ENCODE peak calls at places on chromosomes 1 and 21, in five cellular contexts. One of them, this sample, is unnamed. For H3K27me3, the result is how much of the 10 kb centered on the place peaks cover.

GRCh38 chr1:58568271-58568860 is 8.7 kb downstream of the TACSTD2 start:
- DNase-seq in CD4-positive, CD25-positive, alpha-beta regulatory T cell: no peak
- DNase-seq in colonic mucosa: no peak
- DNase-seq in uterus: no peak
- DNase-seq in brain microvascular endothelial cell: no peak
- DNase-seq in this sample: no peak

GRCh38 chr1:116902718-116903390 is 6.9 kb upstream of the PTGFRN start:
- DNase-seq in CD4-positive, CD25-positive, alpha-beta regulatory T cell: no peak
- DNase-seq in colonic mucosa: no peak
- DNase-seq in uterus: no peak
- DNase-seq in brain microvascular endothelial cell: no peak
- DNase-seq in this sample: no peak

GRCh38 chr1:30804822-30805221 is 47.2 kb upstream of the LAPTM5 start:
- DNase-seq in CD4-positive, CD25-positive, alpha-beta regulatory T cell: no peak
- DNase-seq in colonic mucosa: no peak
- DNase-seq in uterus: no peak
- DNase-seq in brain microvascular endothelial cell: no peak
- DNase-seq in this sample: no peak

GRCh38 chr1:150005606-150006005 is 4.9 kb downstream of the OTUD7B start:
- DNase-seq in CD4-positive, CD25-positive, alpha-beta regulatory T cell: no peak
- DNase-seq in colonic mucosa: no peak
- DNase-seq in uterus: no peak
- DNase-seq in brain microvascular endothelial cell: no peak
- DNase-seq in this sample: no peak

GRCh38 chr1:3168678-3169077 is 99.7 kb downstream of the PRDM16 start:
- DNase-seq in CD4-positive, CD25-positive, alpha-beta regulatory T cell: no peak
- DNase-seq in colonic mucosa: no peak
- DNase-seq in uterus: no peak
- DNase-seq in brain microvascular endothelial cell: no peak
- DNase-seq in this sample: no peak

GRCh38 chr1:172727956-172728603 is 69.2 kb downstream of the FASLG start:
- DNase-seq in CD4-positive, CD25-positive, alpha-beta regulatory T cell: peak
- DNase-seq in colonic mucosa: no peak
- DNase-seq in uterus: no peak
- DNase-seq in brain microvascular endothelial cell: peak
- DNase-seq in this sample: peak

GRCh38 chr1:3425486-3426215 is 28.8 kb upstream of the ARHGEF16 start:
- DNase-seq in CD4-positive, CD25-positive, alpha-beta regulatory T cell: no peak
- DNase-seq in colonic mucosa: no peak
- DNase-seq in uterus: no peak
- DNase-seq in brain microvascular endothelial cell: no peak
- DNase-seq in this sample: no peak

GRCh38 chr1:70234733-70235132 is 13.6 kb downstream of the SRSF11 start:
- DNase-seq in CD4-positive, CD25-positive, alpha-beta regulatory T cell: no peak
- DNase-seq in colonic mucosa: no peak
- DNase-seq in uterus: no peak
- DNase-seq in brain microvascular endothelial cell: no peak
- DNase-seq in this sample: no peak

GRCh38 chr1:8166436-8166835 is 140.3 kb upstream of the ERRFI1 start:
- DNase-seq in CD4-positive, CD25-positive, alpha-beta regulatory T cell: no peak
- DNase-seq in colonic mucosa: no peak
- DNase-seq in uterus: no peak
- DNase-seq in brain microvascular endothelial cell: no peak
- DNase-seq in this sample: no peak

GRCh38 chr1:218878369-218878768 is 295.3 kb upstream of the LYPLAL1 start:
- DNase-seq in CD4-positive, CD25-positive, alpha-beta regulatory T cell: no peak
- DNase-seq in colonic mucosa: no peak
- DNase-seq in uterus: no peak
- DNase-seq in brain microvascular endothelial cell: no peak
- DNase-seq in this sample: no peak

GRCh38 chr1:160437432-160438319 is 37.3 kb downstream of the VANGL2 start:
- DNase-seq in CD4-positive, CD25-positive, alpha-beta regulatory T cell: no peak
- DNase-seq in colonic mucosa: no peak
- DNase-seq in uterus: no peak
- DNase-seq in brain microvascular endothelial cell: no peak
- DNase-seq in this sample: no peak

GRCh38 chr21:15730484-15731242 is 881 bp downstream of the USP25 start:
- DNase-seq in CD4-positive, CD25-positive, alpha-beta regulatory T cell: no peak
- DNase-seq in colonic mucosa: peak
- DNase-seq in uterus: no peak
- DNase-seq in brain microvascular endothelial cell: no peak
- DNase-seq in this sample: no peak

GRCh38 chr1:21952806-21953514 is 15.8 kb upstream of the HSPG2 start:
- DNase-seq in CD4-positive, CD25-positive, alpha-beta regulatory T cell: no peak
- DNase-seq in colonic mucosa: no peak
- DNase-seq in uterus: no peak
- DNase-seq in brain microvascular endothelial cell: no peak
- DNase-seq in this sample: peak

GRCh38 chr1:21961337-21961736 is 15.5 kb upstream of the CELA3B start:
- DNase-seq in CD4-positive, CD25-positive, alpha-beta regulatory T cell: no peak
- DNase-seq in colonic mucosa: no peak
- DNase-seq in uterus: no peak
- DNase-seq in brain microvascular endothelial cell: no peak
- DNase-seq in this sample: no peak

GRCh38 chr1:21955474-21956281 is 18.6 kb upstream of the HSPG2 start:
- DNase-seq in CD4-positive, CD25-positive, alpha-beta regulatory T cell: no peak
- DNase-seq in colonic mucosa: no peak
- DNase-seq in uterus: peak
- DNase-seq in brain microvascular endothelial cell: no peak
- DNase-seq in this sample: peak

GRCh38 chr1:21955058-21955457 is 17.9 kb upstream of the HSPG2 start:
- DNase-seq in CD4-positive, CD25-positive, alpha-beta regulatory T cell: no peak
- DNase-seq in colonic mucosa: no peak
- DNase-seq in uterus: peak
- DNase-seq in brain microvascular endothelial cell: no peak
- DNase-seq in this sample: no peak

DNA sequence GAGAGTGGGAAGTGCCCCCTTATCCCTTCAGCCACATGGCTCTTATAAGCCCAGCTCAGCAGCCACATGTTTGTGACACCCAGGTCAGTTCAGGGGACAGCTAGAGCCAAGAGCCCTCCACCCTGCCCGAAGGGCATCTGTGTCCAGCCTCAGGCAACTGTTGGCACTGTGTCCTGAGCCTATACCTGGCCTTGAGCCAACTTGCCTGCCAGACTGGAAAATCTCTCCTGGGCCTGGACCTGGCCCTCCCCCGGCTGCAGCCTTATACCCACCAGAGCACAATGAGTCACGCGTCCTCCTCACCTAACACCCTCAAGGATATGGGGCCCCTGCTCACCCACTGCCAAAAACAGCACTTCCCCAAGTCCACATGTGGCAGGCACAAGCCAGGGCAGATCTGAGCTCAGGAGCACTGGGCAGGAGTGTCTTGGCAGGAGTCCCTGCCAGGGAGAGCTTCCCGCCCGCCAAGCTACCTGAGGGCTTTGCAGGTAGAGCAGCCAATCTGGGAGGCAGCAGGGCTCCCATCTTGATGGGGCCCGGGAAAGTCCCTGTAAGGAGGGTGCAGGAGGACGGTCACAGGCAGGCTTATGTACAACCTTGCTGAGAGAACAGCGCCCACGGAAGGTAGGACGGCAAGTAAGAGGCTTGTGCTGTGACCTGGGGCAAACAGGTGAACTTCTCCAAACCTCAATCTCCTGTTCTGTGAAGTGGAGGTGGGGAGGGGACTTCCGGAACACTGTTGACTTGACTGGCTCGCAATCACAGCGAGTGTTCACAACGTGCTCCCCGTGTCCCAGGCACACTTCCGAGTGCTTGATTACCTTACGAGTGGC is 19.8 kb upstream of the HSPG2 start:
- DNase-seq in CD4-positive, CD25-positive, alpha-beta regulatory T cell: peak
- DNase-seq in colonic mucosa: peak
- DNase-seq in uterus: peak
- DNase-seq in brain microvascular endothelial cell: no peak
- DNase-seq in this sample: peak
- H3K4me3 ChIP-seq in CD4-positive, CD25-positive, alpha-beta regulatory T cell: peak
- H3K4me3 ChIP-seq in colonic mucosa: no peak
- H3K4me3 ChIP-seq in uterus: no peak
- H3K4me3 ChIP-seq in brain microvascular endothelial cell: no peak
- H3K4me3 ChIP-seq in this sample: no peak

GRCh38 chr1:10880063-10880462 is 83.6 kb upstream of the CASZ1 start:
- DNase-seq in CD4-positive, CD25-positive, alpha-beta regulatory T cell: no peak
- DNase-seq in colonic mucosa: no peak
- DNase-seq in uterus: no peak
- DNase-seq in brain microvascular endothelial cell: no peak
- DNase-seq in this sample: no peak
- H3K27me3 ChIP-seq in CD4-positive, CD25-positive, alpha-beta regulatory T cell: under half
- H3K27me3 ChIP-seq in colonic mucosa: under half
- H3K27me3 ChIP-seq in uterus: under half
- H3K27me3 ChIP-seq in brain microvascular endothelial cell: under half
- H3K27me3 ChIP-seq in this sample: under half

GRCh38 chr1:53020588-53020987 is 41.4 kb upstream of the PODN start:
- DNase-seq in CD4-positive, CD25-positive, alpha-beta regulatory T cell: no peak
- DNase-seq in colonic mucosa: no peak
- DNase-seq in uterus: no peak
- DNase-seq in brain microvascular endothelial cell: no peak
- DNase-seq in this sample: no peak

GRCh38 chr1:53015508-53015860 is 46.5 kb upstream of the PODN start:
- DNase-seq in CD4-positive, CD25-positive, alpha-beta regulatory T cell: no peak
- DNase-seq in colonic mucosa: peak
- DNase-seq in uterus: no peak
- DNase-seq in brain microvascular endothelial cell: no peak
- DNase-seq in this sample: peak

GRCh38 chr1:53011175-53011574 is 50.8 kb upstream of the PODN start:
- DNase-seq in CD4-positive, CD25-positive, alpha-beta regulatory T cell: no peak
- DNase-seq in colonic mucosa: no peak
- DNase-seq in uterus: no peak
- DNase-seq in brain microvascular endothelial cell: no peak
- DNase-seq in this sample: no peak

GRCh38 chr1:53016705-53017104 is 45.3 kb upstream of the PODN start:
- DNase-seq in CD4-positive, CD25-positive, alpha-beta regulatory T cell: no peak
- DNase-seq in colonic mucosa: no peak
- DNase-seq in uterus: no peak
- DNase-seq in brain microvascular endothelial cell: no peak
- DNase-seq in this sample: no peak

DNA sequence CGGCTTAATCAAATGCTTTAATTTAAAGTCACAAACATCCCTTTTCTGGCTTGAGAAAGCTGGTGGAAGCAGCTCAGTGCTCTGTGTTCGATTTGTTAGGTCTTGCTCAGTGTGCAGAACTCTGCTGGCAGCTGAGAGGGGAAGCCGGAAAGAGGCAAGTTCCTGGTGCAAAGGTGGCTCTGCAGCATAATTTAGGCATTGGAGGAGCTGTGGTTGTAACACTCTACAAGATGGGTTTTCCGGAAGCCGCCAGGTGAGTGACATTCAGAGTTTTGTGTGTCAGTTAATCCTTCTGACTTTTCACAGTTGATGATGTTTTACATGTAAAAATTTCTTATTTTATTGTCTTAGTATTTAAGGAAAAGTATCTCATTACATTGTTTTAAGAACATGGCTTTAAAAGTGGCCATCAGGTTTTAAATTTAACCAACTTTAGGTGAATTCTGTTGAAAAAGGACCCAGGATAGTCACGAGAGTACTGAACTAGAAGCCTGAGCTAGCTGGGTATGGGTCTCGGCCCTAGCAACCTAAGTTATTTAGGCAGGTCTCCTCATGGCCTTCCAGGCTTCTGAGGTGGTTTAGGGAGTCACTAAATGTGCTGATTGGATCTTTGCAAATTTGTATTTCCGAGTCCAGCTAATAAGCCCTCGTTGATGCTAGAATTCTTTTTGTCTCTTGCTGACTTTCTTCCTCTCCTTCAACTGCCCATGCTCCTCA is 47.1 kb upstream of the PODN start:
- DNase-seq in CD4-positive, CD25-positive, alpha-beta regulatory T cell: peak
- DNase-seq in colonic mucosa: peak
- DNase-seq in uterus: peak
- DNase-seq in brain microvascular endothelial cell: peak
- DNase-seq in this sample: peak
- H3K4me3 ChIP-seq in CD4-positive, CD25-positive, alpha-beta regulatory T cell: peak
- H3K4me3 ChIP-seq in colonic mucosa: peak
- H3K4me3 ChIP-seq in uterus: peak
- H3K4me3 ChIP-seq in brain microvascular endothelial cell: peak
- H3K4me3 ChIP-seq in this sample: peak

GRCh38 chr1:156386949-156387898 is 18.2 kb downstream of the RHBG start:
- DNase-seq in CD4-positive, CD25-positive, alpha-beta regulatory T cell: no peak
- DNase-seq in colonic mucosa: no peak
- DNase-seq in uterus: no peak
- DNase-seq in brain microvascular endothelial cell: no peak
- DNase-seq in this sample: no peak
- H3K27me3 ChIP-seq in CD4-positive, CD25-positive, alpha-beta regulatory T cell: under half
- H3K27me3 ChIP-seq in colonic mucosa: under half
- H3K27me3 ChIP-seq in uterus: under half
- H3K27me3 ChIP-seq in brain microvascular endothelial cell: under half
- H3K27me3 ChIP-seq in this sample: half or more

GRCh38 chr1:39082140-39082799 is 56.1 kb downstream of the NDUFS5 start:
- DNase-seq in CD4-positive, CD25-positive, alpha-beta regulatory T cell: no peak
- DNase-seq in colonic mucosa: no peak
- DNase-seq in uterus: no peak
- DNase-seq in brain microvascular endothelial cell: no peak
- DNase-seq in this sample: peak
- H3K4me3 ChIP-seq in CD4-positive, CD25-positive, alpha-beta regulatory T cell: no peak
- H3K4me3 ChIP-seq in colonic mucosa: peak
- H3K4me3 ChIP-seq in uterus: peak
- H3K4me3 ChIP-seq in brain microvascular endothelial cell: peak
- H3K4me3 ChIP-seq in this sample: peak

DNA sequence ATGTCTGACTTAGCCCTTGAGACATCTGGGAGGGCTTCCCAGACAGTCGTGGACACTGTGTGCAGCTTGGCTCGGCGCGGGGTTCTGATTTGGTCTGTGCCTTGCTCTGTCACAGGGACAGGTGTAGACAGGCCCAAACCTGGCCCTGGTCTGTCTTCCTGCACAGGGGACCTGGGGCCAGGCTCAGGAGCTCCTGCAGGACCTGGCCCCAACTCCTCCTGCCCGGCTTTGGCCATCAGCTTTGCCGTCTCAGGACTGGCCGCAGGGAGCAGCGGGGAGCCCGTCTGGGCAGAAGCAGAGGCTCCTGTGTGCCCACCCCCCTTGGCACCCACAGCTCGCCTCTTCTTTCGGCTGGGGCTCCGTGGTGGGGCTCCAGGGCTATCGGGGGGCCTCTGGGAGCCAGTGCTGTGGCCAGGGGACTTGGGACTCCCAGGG is 1.7 kb downstream of the PERM1 start:
- DNase-seq in CD4-positive, CD25-positive, alpha-beta regulatory T cell: no peak
- DNase-seq in colonic mucosa: no peak
- DNase-seq in uterus: no peak
- DNase-seq in brain microvascular endothelial cell: no peak
- DNase-seq in this sample: no peak
- H3K27me3 ChIP-seq in CD4-positive, CD25-positive, alpha-beta regulatory T cell: under half
- H3K27me3 ChIP-seq in colonic mucosa: under half
- H3K27me3 ChIP-seq in uterus: under half
- H3K27me3 ChIP-seq in brain microvascular endothelial cell: under half
- H3K27me3 ChIP-seq in this sample: under half